ENCODE peak calls at places on chromosomes 2 and 18, in four cellular contexts. One of them, this sample, is unnamed.

GRCh38 chr2:109171444-109172334 is 42.7 kb downstream of the SH3RF3 start:
- DNase-seq in posterior cingulate gyrus: no peak
- DNase-seq in fibroblast of pulmonary artery: peak
- DNase-seq in left lobe of liver: no peak
- DNase-seq in this sample: peak

GRCh38 chr18:2050016-2050415 is 521.3 kb downstream of the METTL4 start:
- DNase-seq in left lobe of liver: no peak
- DNase-seq in fibroblast of pulmonary artery: peak
- DNase-seq in posterior cingulate gyrus: no peak
- DNase-seq in this sample: no peak

GRCh38 chr2:129813404-129813803 is 166.1 kb upstream of the RAB6C start:
- DNase-seq in posterior cingulate gyrus: no peak
- DNase-seq in left lobe of liver: no peak
- DNase-seq in fibroblast of pulmonary artery: no peak
- DNase-seq in this sample: no peak

GRCh38 chr2:233531880-233532458 is 34.6 kb downstream of the USP40 start:
- DNase-seq in left lobe of liver: no peak
- DNase-seq in fibroblast of pulmonary artery: no peak
- DNase-seq in posterior cingulate gyrus: no peak
- DNase-seq in this sample: no peak

GRCh38 chr2:241636983-241637232 is at the start of gene THAP4:
- DNase-seq in left lobe of liver: no peak
- DNase-seq in posterior cingulate gyrus: peak
- DNase-seq in fibroblast of pulmonary artery: no peak
- DNase-seq in this sample: no peak

GRCh38 chr2:112187805-112188596 is 49.8 kb downstream of the FBLN7 start:
- DNase-seq in left lobe of liver: no peak
- DNase-seq in posterior cingulate gyrus: no peak
- DNase-seq in fibroblast of pulmonary artery: peak
- DNase-seq in this sample: peak

GRCh38 chr18:46169464-46169941 is 65.3 kb downstream of the HAUS1 start:
- DNase-seq in fibroblast of pulmonary artery: peak
- DNase-seq in left lobe of liver: no peak
- DNase-seq in posterior cingulate gyrus: no peak
- DNase-seq in this sample: peak

GRCh38 chr2:58051445-58051844 is 4.8 kb downstream of the VRK2 start:
- DNase-seq in posterior cingulate gyrus: no peak
- DNase-seq in fibroblast of pulmonary artery: no peak
- DNase-seq in left lobe of liver: no peak
- DNase-seq in this sample: no peak

GRCh38 chr2:146003337-146003736 is 1483.4 kb upstream of the ZEB2 start:
- DNase-seq in left lobe of liver: no peak
- DNase-seq in posterior cingulate gyrus: no peak
- DNase-seq in fibroblast of pulmonary artery: no peak
- DNase-seq in this sample: no peak

GRCh38 chr18:13137939-13138821 is 80.4 kb upstream of the LDLRAD4 start:
- DNase-seq in posterior cingulate gyrus: no peak
- DNase-seq in left lobe of liver: peak
- DNase-seq in fibroblast of pulmonary artery: peak
- DNase-seq in this sample: peak

GRCh38 chr2:201622306-201622705 is 21.0 kb downstream of the TMEM237 start:
- DNase-seq in fibroblast of pulmonary artery: peak
- DNase-seq in left lobe of liver: no peak
- DNase-seq in posterior cingulate gyrus: no peak
- DNase-seq in this sample: peak

GRCh38 chr2:83859553-83859952 is 599.5 kb downstream of the SUCLG1 start:
- DNase-seq in left lobe of liver: no peak
- DNase-seq in fibroblast of pulmonary artery: no peak
- DNase-seq in posterior cingulate gyrus: no peak
- DNase-seq in this sample: no peak

GRCh38 chr2:240201861-240202260 is 61.4 kb upstream of the OTOS start:
- DNase-seq in posterior cingulate gyrus: no peak
- DNase-seq in left lobe of liver: no peak
- DNase-seq in fibroblast of pulmonary artery: no peak
- DNase-seq in this sample: no peak

GRCh38 chr2:187878096-187878495 is 323.9 kb upstream of the TFPI start:
- DNase-seq in left lobe of liver: no peak
- DNase-seq in posterior cingulate gyrus: no peak
- DNase-seq in fibroblast of pulmonary artery: no peak
- DNase-seq in this sample: no peak

GRCh38 chr2:153388246-153388645 is 90.3 kb downstream of the RPRM start:
- DNase-seq in posterior cingulate gyrus: no peak
- DNase-seq in fibroblast of pulmonary artery: no peak
- DNase-seq in left lobe of liver: no peak
- DNase-seq in this sample: no peak

GRCh38 chr2:156192468-156192867 is 140.1 kb downstream of the NR4A2 start:
- DNase-seq in left lobe of liver: no peak
- DNase-seq in fibroblast of pulmonary artery: no peak
- DNase-seq in posterior cingulate gyrus: no peak
- DNase-seq in this sample: peak

GRCh38 chr2:10353931-10354330 is 51.2 kb downstream of the HPCAL1 start:
- DNase-seq in fibroblast of pulmonary artery: no peak
- DNase-seq in posterior cingulate gyrus: no peak
- DNase-seq in left lobe of liver: no peak
- DNase-seq in this sample: no peak

GRCh38 chr2:31239842-31240198 is 5.9 kb downstream of the EHD3 start:
- DNase-seq in posterior cingulate gyrus: no peak
- DNase-seq in fibroblast of pulmonary artery: peak
- DNase-seq in left lobe of liver: peak
- DNase-seq in this sample: no peak

GRCh38 chr2:158822212-158822611 is 27.1 kb downstream of the DAPL1 start:
- DNase-seq in posterior cingulate gyrus: no peak
- DNase-seq in fibroblast of pulmonary artery: no peak
- DNase-seq in left lobe of liver: no peak
- DNase-seq in this sample: no peak

GRCh38 chr2:114800371-114800770 is 357.9 kb downstream of the DPP10 start:
- DNase-seq in left lobe of liver: no peak
- DNase-seq in posterior cingulate gyrus: no peak
- DNase-seq in fibroblast of pulmonary artery: no peak
- DNase-seq in this sample: no peak

GRCh38 chr2:112021269-112021668 is 33.8 kb upstream of the TMEM87B start:
- DNase-seq in left lobe of liver: no peak
- DNase-seq in posterior cingulate gyrus: no peak
- DNase-seq in fibroblast of pulmonary artery: no peak
- DNase-seq in this sample: no peak

GRCh38 chr18:48777026-48777736 is 173.6 kb downstream of the SMAD7 start:
- DNase-seq in left lobe of liver: peak
- DNase-seq in posterior cingulate gyrus: peak
- DNase-seq in fibroblast of pulmonary artery: peak
- DNase-seq in this sample: peak

GRCh38 chr2:120778244-120778643 is 42.6 kb downstream of the GLI2 start:
- DNase-seq in posterior cingulate gyrus: no peak
- DNase-seq in left lobe of liver: no peak
- DNase-seq in fibroblast of pulmonary artery: peak
- DNase-seq in this sample: no peak

GRCh38 chr2:52960891-52961290 is 806.7 kb upstream of the CHAC2 start:
- DNase-seq in left lobe of liver: no peak
- DNase-seq in fibroblast of pulmonary artery: no peak
- DNase-seq in posterior cingulate gyrus: no peak
- DNase-seq in this sample: no peak

GRCh38 chr18:5073026-5073944 is 123.8 kb downstream of the AKAIN1 start:
- DNase-seq in posterior cingulate gyrus: no peak
- DNase-seq in left lobe of liver: no peak
- DNase-seq in fibroblast of pulmonary artery: peak
- DNase-seq in this sample: peak

GRCh38 chr2:156434461-156435291 is 1.5 kb upstream of the GPD2 start:
- DNase-seq in left lobe of liver: no peak
- DNase-seq in fibroblast of pulmonary artery: peak
- DNase-seq in posterior cingulate gyrus: no peak
- DNase-seq in this sample: no peak

GRCh38 chr2:53129851-53130250 is 637.8 kb upstream of the CHAC2 start:
- DNase-seq in fibroblast of pulmonary artery: peak
- DNase-seq in left lobe of liver: no peak
- DNase-seq in posterior cingulate gyrus: no peak
- DNase-seq in this sample: no peak

This sample was measured in endothelial cell of umbilical vein.